ENCODE peak calls at places on chromosome 9, in five cellular contexts. N, G, C, D and Y are unnamed samples.

GRCh38 chr9:81371824-81372223 is 317.5 kb downstream of the TLE1 start:
- DNase-seq in N (no peak), G (no peak), C (no peak), D (no peak), Y (no peak)

GRCh38 chr9:133935328-133936040 is 56.6 kb downstream of the VAV2 start:
- DNase-seq in N (no peak), G (peak), C (no peak), D (peak), Y (peak)

GRCh38 chr9:12689233-12689632 is 4.0 kb upstream of the TYRP1 start:
- DNase-seq in N (no peak), G (no peak), C (no peak), D (no peak), Y (no peak)

GRCh38 chr9:71249729-71250317 is 128.4 kb upstream of the TRPM3 start:
- DNase-seq in N (peak), G (no peak), C (peak), D (no peak), Y (no peak)

GRCh38 chr9:106916491-106917235 is 53.7 kb downstream of the ZNF462 start:
- DNase-seq in N (peak), G (peak), C (peak), D (no peak), Y (peak)

GRCh38 chr9:75146229-75146628 is 57.9 kb downstream of the OSTF1 start:
- DNase-seq in N (no peak), G (no peak), C (no peak), D (no peak), Y (no peak)

GRCh38 chr9:135137398-135137832 is 49.9 kb downstream of the OLFM1 start:
- DNase-seq in N (no peak), G (no peak), C (no peak), D (no peak), Y (no peak)

GRCh38 chr9:108951578-108951977 is 17.4 kb downstream of the ABITRAM start:
- DNase-seq in N (no peak), G (no peak), C (no peak), D (no peak), Y (no peak)

GRCh38 chr9:106233116-106233515 is 538.8 kb downstream of the TMEM38B start:
- DNase-seq in N (no peak), G (no peak), C (no peak), D (no peak), Y (no peak)

GRCh38 chr9:69590241-69590640 is 81.9 kb downstream of the APBA1 start:
- DNase-seq in N (no peak), G (no peak), C (no peak), D (no peak), Y (no peak)

GRCh38 chr9:119026120-119026519 is 343.1 kb downstream of the BRINP1 start:
- DNase-seq in N (no peak), G (peak), C (no peak), D (peak), Y (peak)

GRCh38 chr9:94824913-94825619 is 98.6 kb downstream of the AOPEP start:
- DNase-seq in N (no peak), G (no peak), C (no peak), D (no peak), Y (no peak)

GRCh38 chr9:27749838-27750237 is 176.6 kb upstream of the C9orf72 start:
- DNase-seq in N (no peak), G (no peak), C (no peak), D (no peak), Y (no peak)

GRCh38 chr9:93575706-93576295 is 583 bp upstream of the PHF2 start:
- DNase-seq in N (no peak), G (peak), C (peak), D (peak), Y (peak)

GRCh38 chr9:130381660-130382059 is 63.1 kb upstream of the ASS1 start:
- DNase-seq in N (no peak), G (no peak), C (no peak), D (no peak), Y (no peak)

GRCh38 chr9:137326436-137327060 is 24.5 kb upstream of the NRARP start:
- DNase-seq in N (no peak), G (no peak), C (no peak), D (no peak), Y (no peak)

GRCh38 chr9:113888976-113889375 is 12.9 kb downstream of the ZNF618 start:
- DNase-seq in N (no peak), G (no peak), C (no peak), D (no peak), Y (no peak)